ENCODE peak calls at places on chromosomes 16 and 17, in seven cellular contexts. J is right lobe of liver; Y is H54; B is putamen; M is naive thymus-derived CD8-positive, alpha-beta T cell; O is NCI-H524 treated with DMSO at 0.1 percent for 48 hours; W is CD4-positive, CD25-positive, alpha-beta regulatory T cell. I is an unnamed sample.

GRCh38 chr16:79171504-79172240 is 428.9 kb downstream of the MAF start:
- DNase-seq in W (no peak), M (no peak), O (no peak), J (no peak), B (no peak), Y (no peak), I (no peak)

GRCh38 chr16:2032285-2033056 is 5.8 kb downstream of the NHERF2 start:
- DNase-seq in Y (no peak), M (no peak), B (peak; percentile 65), O (no peak), W (no peak), J (no peak), I (peak; percentile 70)

GRCh38 chr16:3266873-3267537 is 10.6 kb upstream of the MEFV start:
- DNase-seq in Y (peak; percentile 49), J (no peak), O (no peak), B (no peak), W (no peak), M (no peak), I (no peak)

GRCh38 chr17:81719410-81720266 is 7.6 kb downstream of the SLC25A10 start:
- DNase-seq in Y (no peak), W (no peak), J (peak; percentile 56), O (no peak), B (no peak), M (no peak), I (no peak)

GRCh38 chr16:50393461-50394214 is 24.9 kb upstream of the BRD7 start:
- DNase-seq in O (no peak), B (no peak), Y (no peak), M (no peak), J (no peak), W (no peak), I (no peak)

GRCh38 chr16:87027056-87027616 is 290.1 kb downstream of the C16orf95 start:
- DNase-seq in J (no peak), O (no peak), M (no peak), B (no peak), Y (no peak), W (no peak), I (no peak)

GRCh38 chr16:80015566-80015965 is 415.0 kb upstream of the MAF start:
- DNase-seq in J (no peak), Y (no peak), M (no peak), B (no peak), O (no peak), W (no peak), I (no peak)

GRCh38 chr17:43125967-43126910 is 1.1 kb upstream of the BRCA1 start:
- DNase-seq in B (no peak), W (peak; percentile 11), M (no peak), J (no peak), O (no peak), Y (no peak), I (no peak)